ENCODE peak calls at places on chromosomes 6 and 20, in ten cellular contexts. E, Z, G, M, T, J, O, Y, I and L are unnamed samples.

GRCh38 chr6:134689676-134690447 is 260.0 kb downstream of the ALDH8A1 start:
- DNase-seq in E (no peak), T (no peak), Z (no peak), I (no peak), J (no peak), G (no peak), M (no peak), Y (no peak), O (no peak), L (no peak)

GRCh38 chr6:159043236-159043635 is 1.6 kb downstream of the TAGAP start:
- DNase-seq in T (no peak), E (no peak), Z (no peak), M (no peak), J (no peak), I (no peak), Y (no peak), O (no peak), G (no peak), L (no peak)

GRCh38 chr6:113031591-113031990 is 684.5 kb downstream of the RFPL4B start:
- DNase-seq in Z (no peak), J (peak; percentile 21), Y (no peak), E (no peak), G (no peak), M (no peak), O (peak; percentile 17), I (no peak), T (peak; percentile 22), L (no peak)

GRCh38 chr6:11212625-11213024 is 19.8 kb downstream of the NEDD9 start:
- DNase-seq in I (peak; percentile 77), M (no peak), Z (no peak), O (peak; percentile 84), E (peak; percentile 71), Y (no peak), J (peak; percentile 83), T (no peak), G (no peak), L (peak; percentile 31)

GRCh38 chr20:35490736-35491181 is 35.4 kb downstream of the CEP250 start:
- DNase-seq in I (no peak), O (no peak), Z (no peak), G (no peak), E (no peak), T (no peak), Y (peak; percentile 37), M (no peak), J (no peak), L (no peak)

GRCh38 chr6:159125014-159125609 is 44.1 kb upstream of the FNDC1 start:
- DNase-seq in M (no peak), O (no peak), E (no peak), Y (no peak), Z (no peak), I (peak; percentile 10), G (no peak), T (no peak), J (no peak), L (no peak)

GRCh38 chr6:35343092-35343834 is 905 bp downstream of the PPARD start:
- DNase-seq in Z (no peak), E (peak; percentile 75), I (peak; percentile 27), T (no peak), J (peak; percentile 47), O (peak; percentile 34), G (no peak), M (no peak), Y (no peak), L (no peak)

GRCh38 chr6:108847738-108848115 is 495 bp upstream of the ARMC2 start:
- DNase-seq in O (no peak), G (no peak), M (no peak), Y (no peak), Z (no peak), I (no peak), E (no peak), J (no peak), T (no peak), L (no peak)

GRCh38 chr20:46172455-46172854 is 54.3 kb downstream of the CD40 start:
- DNase-seq in M (no peak), G (no peak), J (no peak), T (no peak), I (no peak), Y (no peak), O (no peak), Z (no peak), E (no peak), L (no peak)

GRCh38 chr20:46173652-46174468 is 55.7 kb downstream of the CD40 start:
- DNase-seq in Z (no peak), M (no peak), T (peak; percentile 29), I (no peak), E (no peak), Y (no peak), J (no peak), O (no peak), G (no peak), L (no peak)

GRCh38 chr20:46174469-46175126 is 56.5 kb downstream of the CD40 start:
- DNase-seq in O (peak; percentile 68), J (peak; percentile 42), E (peak; percentile 44), I (peak; percentile 54), M (peak; percentile 13), Y (peak; percentile 52), T (peak; percentile 94), G (peak; percentile 57), Z (peak; percentile 90), L (peak; percentile 76)

GRCh38 chr20:46171909-46172308 is 53.8 kb downstream of the CD40 start:
- DNase-seq in Y (no peak), I (no peak), J (no peak), O (no peak), E (no peak), M (no peak), T (no peak), G (no peak), Z (no peak), L (no peak)

DNA sequence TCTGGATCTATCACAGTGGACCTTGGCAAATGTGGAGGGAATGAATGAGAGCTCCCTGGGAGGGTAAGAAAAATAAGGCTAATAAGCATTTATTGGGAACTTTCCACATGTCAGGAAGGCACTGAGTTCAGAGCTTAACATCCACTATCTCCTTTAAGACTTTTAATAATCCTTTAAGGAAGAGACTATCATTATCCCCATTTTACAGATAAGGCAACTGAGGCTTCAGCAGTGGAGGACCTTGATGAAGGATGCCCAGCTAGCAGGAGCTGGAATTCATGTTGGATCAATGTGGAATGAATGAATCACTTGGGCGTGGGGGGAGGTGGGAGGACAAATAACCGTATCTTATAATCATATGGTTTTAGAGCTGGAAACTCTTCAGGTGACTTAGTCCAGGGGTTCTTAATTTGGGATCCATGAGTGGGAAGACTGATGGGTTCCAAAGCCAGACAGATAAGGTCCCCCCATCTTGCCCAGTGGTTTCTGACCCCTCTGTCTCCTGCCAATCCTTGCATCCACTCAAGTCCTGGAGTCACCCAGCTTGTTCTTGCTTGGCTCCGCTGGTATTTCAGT is 54.9 kb downstream of the CD40 start:
- DNase-seq in G (no peak), T (no peak), E (no peak), M (no peak), Y (no peak), I (no peak), O (no peak), Z (no peak), J (no peak), L (no peak)
- H3K27me3 ChIP-seq in G (peaks cover 66% of the 10 kb centered on the region), T (peaks cover 65% of the 10 kb centered on the region), E (peaks cover 33% of the 10 kb centered on the region), M (peaks cover 23% of the 10 kb centered on the region), Y (peaks cover 94% of the 10 kb centered on the region), I (peaks cover 86% of the 10 kb centered on the region), O (peaks cover 39% of the 10 kb centered on the region), Z (peaks cover 61% of the 10 kb centered on the region), J (peaks cover 32% of the 10 kb centered on the region), L (peaks cover 36% of the 10 kb centered on the region)

DNA sequence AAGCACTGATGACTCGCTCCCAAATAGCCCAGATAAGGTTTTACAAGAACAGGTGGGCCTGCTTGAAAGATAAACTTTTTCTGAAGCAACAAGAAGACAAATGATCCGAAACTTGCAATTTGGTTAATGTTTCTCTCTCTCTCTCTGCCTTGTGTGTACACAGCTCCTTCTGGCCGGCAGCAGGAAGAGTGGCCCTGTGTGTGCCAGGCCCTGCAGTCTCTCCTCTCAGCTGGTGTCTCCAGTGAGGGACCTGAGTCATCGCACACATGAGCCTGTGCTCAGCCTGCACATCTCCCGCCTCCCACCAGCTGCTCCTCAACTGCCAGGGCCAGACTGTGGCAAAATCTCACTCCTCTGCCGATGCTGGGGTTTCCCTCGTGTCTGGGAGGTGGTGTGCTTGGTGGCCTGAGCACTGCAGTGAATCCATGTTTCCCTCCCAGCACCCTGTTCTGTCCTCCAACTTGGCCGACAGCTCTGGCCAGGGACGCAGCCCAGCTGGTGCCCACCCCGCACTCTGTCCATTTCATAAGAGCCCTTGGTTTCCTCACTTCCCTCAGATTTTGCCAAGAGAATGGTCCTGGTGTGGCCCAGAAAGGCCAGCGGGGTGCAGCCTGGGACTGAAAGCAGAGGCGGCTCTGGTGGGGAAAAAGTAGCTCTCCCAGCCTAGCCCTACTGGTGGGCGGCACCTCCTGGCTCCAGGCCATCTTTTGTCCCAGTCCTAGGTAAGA is 49.4 kb downstream of the ERMARD start:
- DNase-seq in T (no peak), E (no peak), M (peak; percentile 13), Z (peak; percentile 83), Y (peak; percentile 58), J (peak; percentile 75), G (peak; percentile 91), O (peak; percentile 85), I (peak; percentile 64), L (peak; percentile 59)
- TF ChIP-seq EZH2 in T (no peak), E (no peak), M (no peak), Z (no peak), Y (no peak), J (no peak), G (no peak), O (no peak), I (no peak), L (no peak)

DNA sequence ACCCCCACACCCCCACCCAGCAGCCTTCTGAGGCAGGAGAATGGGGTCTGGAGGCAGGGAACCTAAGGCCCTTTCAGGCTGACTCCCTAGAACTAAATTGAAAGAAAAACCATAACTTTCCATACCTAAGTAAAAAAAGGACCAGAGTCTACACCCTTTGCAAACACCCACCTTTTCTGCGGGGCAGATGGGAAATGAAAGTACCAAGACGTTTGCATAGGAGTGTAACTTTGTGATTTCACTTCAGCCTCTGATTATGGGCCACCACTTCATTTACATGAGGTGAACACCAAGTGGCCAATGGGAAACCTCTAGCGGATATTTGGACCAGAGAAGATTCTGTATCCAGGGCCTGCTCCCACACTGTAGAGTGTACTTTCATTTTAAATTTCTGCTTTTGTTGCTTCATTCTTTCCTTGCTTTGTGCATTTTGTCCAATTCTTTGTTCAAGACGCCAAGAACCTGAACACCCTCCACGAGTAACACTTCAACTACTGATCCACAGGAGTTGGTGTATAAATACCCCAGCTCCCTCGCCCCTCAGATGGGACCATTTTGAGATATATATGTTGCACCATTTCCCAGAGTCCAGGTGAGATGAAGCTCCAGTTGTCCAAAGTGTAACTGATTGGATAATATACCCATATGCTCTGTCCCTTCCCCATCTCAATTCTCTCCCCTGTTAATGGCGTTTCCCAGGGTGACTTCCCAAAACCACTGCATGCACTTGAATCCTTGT is 18.9 kb upstream of the SRSF6 start:
- DNase-seq in Z (no peak), E (no peak), T (no peak), Y (no peak), O (no peak), J (no peak), M (no peak), G (no peak), I (no peak), L (no peak)
- H3K27me3 ChIP-seq in Z (no peaks in the 10 kb centered on the region), E (no peaks in the 10 kb centered on the region), T (no peaks in the 10 kb centered on the region), Y (no peaks in the 10 kb centered on the region), O (peaks cover 3% of the 10 kb centered on the region), J (no peaks in the 10 kb centered on the region), M (peaks cover 16% of the 10 kb centered on the region), G (peaks cover 41% of the 10 kb centered on the region), I (peaks cover 29% of the 10 kb centered on the region), L (no peaks in the 10 kb centered on the region)

GRCh38 chr6:167572841-167573271 is 248.0 kb downstream of the TTLL2 start:
- DNase-seq in O (no peak), Y (no peak), M (no peak), G (no peak), T (no peak), J (no peak), Z (no peak), I (no peak), E (no peak), L (no peak)

GRCh38 chr6:167574431-167575097 is 249.7 kb downstream of the TTLL2 start:
- DNase-seq in G (no peak), Z (no peak), I (no peak), M (no peak), Y (no peak), T (no peak), O (no peak), E (no peak), J (no peak), L (no peak)

GRCh38 chr6:167575201-167575696 is 250.4 kb downstream of the TTLL2 start:
- DNase-seq in M (no peak), J (no peak), E (no peak), Y (no peak), I (no peak), O (no peak), Z (no peak), T (no peak), G (no peak), L (no peak)

GRCh38 chr6:167572106-167572505 is 247.2 kb downstream of the TTLL2 start:
- DNase-seq in M (no peak), O (no peak), Y (no peak), I (no peak), G (no peak), Z (no peak), E (no peak), T (no peak), J (no peak), L (no peak)

DNA sequence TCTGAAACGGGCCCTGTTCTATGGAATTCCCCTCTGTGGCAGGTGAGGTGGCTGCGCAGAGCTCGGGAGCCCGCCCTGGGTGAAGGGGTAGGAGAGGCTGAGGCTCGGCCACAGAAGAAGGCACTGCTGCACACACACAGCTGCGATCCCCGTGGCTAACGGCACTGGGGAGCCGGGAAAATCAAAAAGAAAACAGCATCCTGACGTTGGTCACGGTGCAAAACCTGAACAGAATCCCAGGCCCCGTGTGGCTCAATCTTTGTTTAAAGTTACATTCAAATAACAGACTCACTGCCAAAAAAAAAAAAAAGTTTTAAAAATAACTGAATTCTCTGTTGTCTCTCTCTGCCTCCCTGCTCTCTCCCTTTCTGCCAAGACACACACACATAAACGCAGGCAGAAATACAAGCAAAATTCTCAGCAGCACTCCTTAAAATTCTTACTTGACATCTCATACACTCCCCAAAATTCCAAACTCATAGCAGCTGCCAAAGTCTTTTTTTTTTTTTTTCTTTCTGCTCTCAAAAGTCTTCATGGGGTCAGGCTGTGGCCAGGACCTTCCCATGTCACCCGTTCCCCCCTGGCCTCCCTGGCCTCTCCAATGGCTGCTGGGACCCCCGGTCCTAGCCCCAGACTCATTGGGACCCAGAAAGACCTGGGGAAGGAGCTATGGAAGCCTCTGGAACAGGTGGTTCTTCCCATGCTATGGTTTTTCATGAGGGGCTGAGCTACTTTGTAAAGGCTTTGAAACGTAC is 248.8 kb downstream of the TTLL2 start:
- DNase-seq in O (no peak), E (no peak), G (no peak), M (no peak), Z (no peak), I (no peak), Y (peak; percentile 7), J (peak; percentile 22), T (no peak), L (no peak)
- TF ChIP-seq EZH2 in O (no peak), E (no peak), G (no peak), M (no peak), Z (no peak), I (no peak), Y (no peak), J (no peak), T (no peak), L (no peak)